ENCODE peak calls at places on chromosomes 12 and 14, in seven cellular contexts. A, E, N, Y, M, X and K are unnamed samples.

GRCh38 chr14:81348086-81348485 is 52.0 kb downstream of the STON2 start:
- DNase-seq in X (no peak), N (no peak), M (no peak), Y (no peak), E (no peak), A (no peak), K (no peak)

GRCh38 chr12:79691299-79692248 is 810 bp upstream of the PAWR start:
- DNase-seq in N (peak), X (peak), E (no peak), A (peak), M (no peak), Y (peak), K (no peak)

GRCh38 chr14:59116984-59117415 is 71.5 kb upstream of the DAAM1 start:
- DNase-seq in A (no peak), E (no peak), M (no peak), N (no peak), Y (no peak), X (no peak), K (no peak)

GRCh38 chr12:45989857-45990467 is 412 bp downstream of the SCAF11 start:
- DNase-seq in X (peak), N (peak), M (peak), E (peak), Y (peak), A (peak), K (no peak)

GRCh38 chr12:91577586-91578539 is 395.2 kb upstream of the DCN start:
- DNase-seq in E (no peak), X (no peak), A (no peak), M (no peak), Y (peak), N (peak), K (no peak)

GRCh38 chr12:3869860-3870259 is 3.3 kb downstream of the PARP11 start:
- DNase-seq in N (no peak), M (no peak), X (no peak), A (no peak), Y (no peak), E (no peak), K (no peak)

GRCh38 chr14:33915682-33916081 is 35.2 kb downstream of the EGLN3 start:
- DNase-seq in Y (no peak), X (no peak), E (no peak), N (no peak), A (no peak), M (no peak), K (no peak)

GRCh38 chr12:10304161-10304574 is 3.5 kb upstream of the KLRD1 start:
- DNase-seq in M (no peak), Y (no peak), A (peak), X (no peak), N (no peak), E (no peak), K (no peak)

GRCh38 chr12:109815225-109815624 is 18.0 kb downstream of the TRPV4 start:
- DNase-seq in N (no peak), M (no peak), X (no peak), Y (no peak), A (no peak), E (no peak), K (no peak)

GRCh38 chr12:55036326-55036725 is 16.6 kb downstream of the NEUROD4 start:
- DNase-seq in A (no peak), E (no peak), Y (no peak), M (no peak), N (no peak), X (no peak), K (no peak)